ENCODE peak calls at places on chromosome 18, in five cellular contexts. One of them, this sample, is unnamed.

GRCh38 chr18:5879479-5879882 is 15.8 kb downstream of the TMEM200C start:
- DNase-seq in mucosa of gallbladder: no peak
- DNase-seq in DND-41: no peak
- DNase-seq in kidney: no peak
- DNase-seq in endothelial cell: no peak
- DNase-seq in this sample: no peak

GRCh38 chr18:9362869-9363268 is 28.3 kb downstream of the TWSG1 start:
- DNase-seq in mucosa of gallbladder: no peak
- DNase-seq in kidney: no peak
- DNase-seq in DND-41: no peak
- DNase-seq in endothelial cell: no peak
- DNase-seq in this sample: no peak

GRCh38 chr18:55419939-55420664 is 167.9 kb downstream of the TCF4 start:
- DNase-seq in DND-41: no peak
- DNase-seq in endothelial cell: no peak
- DNase-seq in mucosa of gallbladder: no peak
- DNase-seq in kidney: no peak
- DNase-seq in this sample: no peak

GRCh38 chr18:8337216-8337615 is 272.0 kb upstream of the RAB12 start:
- DNase-seq in endothelial cell: no peak
- DNase-seq in mucosa of gallbladder: no peak
- DNase-seq in kidney: no peak
- DNase-seq in DND-41: no peak
- DNase-seq in this sample: no peak

GRCh38 chr18:79884296-79884962 is 67.0 kb downstream of the SLC66A2 start:
- DNase-seq in endothelial cell: no peak
- DNase-seq in kidney: no peak
- DNase-seq in mucosa of gallbladder: no peak
- DNase-seq in DND-41: no peak
- DNase-seq in this sample: no peak

GRCh38 chr18:8661754-8662573 is 43.4 kb upstream of the MTCL1 start:
- DNase-seq in endothelial cell: peak
- DNase-seq in kidney: no peak
- DNase-seq in mucosa of gallbladder: no peak
- DNase-seq in DND-41: no peak
- DNase-seq in this sample: no peak

GRCh38 chr18:60905699-60906098 is 427.5 kb upstream of the CDH20 start:
- DNase-seq in mucosa of gallbladder: no peak
- DNase-seq in endothelial cell: no peak
- DNase-seq in kidney: no peak
- DNase-seq in DND-41: no peak
- DNase-seq in this sample: no peak

GRCh38 chr18:7464245-7464966 is 102.7 kb upstream of the PTPRM start:
- DNase-seq in endothelial cell: no peak
- DNase-seq in DND-41: no peak
- DNase-seq in kidney: no peak
- DNase-seq in mucosa of gallbladder: no peak
- DNase-seq in this sample: no peak

This sample was measured in central memory CD4-positive, alpha-beta T cell.